ENCODE peak calls at places on chromosomes 3 and 15, in nine cellular contexts. One of them, this sample, is unnamed.
A peak's percentile ranks its signal among the peaks of the same experiment; 100 is the strongest.

GRCh38 chr3:158107508-158108095 is 1.4 kb upstream of the SHOX2 start:
- DNase-seq in PC-3: no peak
- DNase-seq in endothelial cell of umbilical vein: peak; percentile 33
- DNase-seq in fibroblast of lung: no peak
- DNase-seq in K562: no peak
- DNase-seq in hepatocyte: no peak
- DNase-seq in GM23248: no peak
- DNase-seq in mesenchymal stem cell: peak; percentile 19
- DNase-seq in mesendoderm: no peak
- DNase-seq in this sample: no peak

GRCh38 chr3:129657261-129658046 is 51.0 kb upstream of the PLXND1 start:
- DNase-seq in PC-3: no peak
- DNase-seq in GM23248: peak; percentile 73
- DNase-seq in mesendoderm: no peak
- DNase-seq in K562: no peak
- DNase-seq in endothelial cell of umbilical vein: peak; percentile 15
- DNase-seq in fibroblast of lung: peak; percentile 49
- DNase-seq in mesenchymal stem cell: no peak
- DNase-seq in hepatocyte: no peak
- DNase-seq in this sample: no peak

GRCh38 chr3:79317551-79318518 is 450.0 kb downstream of the ROBO1 start:
- DNase-seq in endothelial cell of umbilical vein: no peak
- DNase-seq in GM23248: no peak
- DNase-seq in K562: no peak
- DNase-seq in mesendoderm: no peak
- DNase-seq in PC-3: no peak
- DNase-seq in fibroblast of lung: no peak
- DNase-seq in hepatocyte: no peak
- DNase-seq in mesenchymal stem cell: no peak
- DNase-seq in this sample: no peak

GRCh38 chr3:85342915-85343314 is 384.1 kb downstream of the CADM2 start:
- DNase-seq in mesenchymal stem cell: no peak
- DNase-seq in endothelial cell of umbilical vein: no peak
- DNase-seq in fibroblast of lung: peak; percentile 3
- DNase-seq in PC-3: peak; percentile 69
- DNase-seq in GM23248: no peak
- DNase-seq in hepatocyte: peak; percentile 42
- DNase-seq in K562: peak; percentile 4
- DNase-seq in mesendoderm: peak; percentile 36
- DNase-seq in this sample: no peak

GRCh38 chr3:104951426-104951825 is 415.3 kb upstream of the ALCAM start:
- DNase-seq in fibroblast of lung: peak; percentile 40
- DNase-seq in mesenchymal stem cell: peak; percentile 17
- DNase-seq in endothelial cell of umbilical vein: no peak
- DNase-seq in GM23248: no peak
- DNase-seq in K562: no peak
- DNase-seq in hepatocyte: no peak
- DNase-seq in PC-3: no peak
- DNase-seq in mesendoderm: no peak
- DNase-seq in this sample: no peak

GRCh38 chr15:78012643-78013077 is 64.9 kb downstream of the TBC1D2B start:
- DNase-seq in mesendoderm: no peak
- DNase-seq in fibroblast of lung: no peak
- DNase-seq in GM23248: no peak
- DNase-seq in mesenchymal stem cell: no peak
- DNase-seq in PC-3: peak; percentile 62
- DNase-seq in hepatocyte: peak; percentile 80
- DNase-seq in endothelial cell of umbilical vein: no peak
- DNase-seq in K562: no peak
- DNase-seq in this sample: no peak

GRCh38 chr3:16570113-16570512 is 35.1 kb downstream of the DAZL start:
- DNase-seq in endothelial cell of umbilical vein: no peak
- DNase-seq in mesendoderm: no peak
- DNase-seq in PC-3: peak; percentile 41
- DNase-seq in K562: no peak
- DNase-seq in mesenchymal stem cell: no peak
- DNase-seq in hepatocyte: no peak
- DNase-seq in fibroblast of lung: no peak
- DNase-seq in GM23248: no peak
- DNase-seq in this sample: no peak

GRCh38 chr15:68310178-68310810 is 32.7 kb downstream of the FEM1B start:
- DNase-seq in endothelial cell of umbilical vein: no peak
- DNase-seq in K562: no peak
- DNase-seq in mesenchymal stem cell: no peak
- DNase-seq in PC-3: no peak
- DNase-seq in fibroblast of lung: no peak
- DNase-seq in GM23248: no peak
- DNase-seq in mesendoderm: no peak
- DNase-seq in hepatocyte: peak; percentile 43
- DNase-seq in this sample: no peak

GRCh38 chr15:87518957-87519356 is 737.6 kb downstream of the NTRK3 start:
- DNase-seq in GM23248: no peak
- DNase-seq in K562: no peak
- DNase-seq in mesenchymal stem cell: no peak
- DNase-seq in fibroblast of lung: no peak
- DNase-seq in PC-3: no peak
- DNase-seq in mesendoderm: no peak
- DNase-seq in hepatocyte: no peak
- DNase-seq in endothelial cell of umbilical vein: no peak
- DNase-seq in this sample: no peak

GRCh38 chr3:62318365-62318751 is 55.0 kb downstream of the FEZF2 start:
- DNase-seq in hepatocyte: no peak
- DNase-seq in fibroblast of lung: no peak
- DNase-seq in PC-3: no peak
- DNase-seq in mesendoderm: no peak
- DNase-seq in K562: no peak
- DNase-seq in endothelial cell of umbilical vein: no peak
- DNase-seq in mesenchymal stem cell: no peak
- DNase-seq in GM23248: no peak
- DNase-seq in this sample: no peak

GRCh38 chr3:135412475-135412874 is 553.1 kb upstream of the PPP2R3A start:
- DNase-seq in K562: no peak
- DNase-seq in hepatocyte: no peak
- DNase-seq in PC-3: no peak
- DNase-seq in GM23248: no peak
- DNase-seq in mesenchymal stem cell: no peak
- DNase-seq in endothelial cell of umbilical vein: no peak
- DNase-seq in mesendoderm: peak; percentile 56
- DNase-seq in fibroblast of lung: no peak
- DNase-seq in this sample: peak; percentile 3

GRCh38 chr15:48965972-48966371 is 2.3 kb upstream of the SHC4 start:
- DNase-seq in mesenchymal stem cell: peak; percentile 71
- DNase-seq in hepatocyte: peak; percentile 48
- DNase-seq in K562: peak; percentile 29
- DNase-seq in GM23248: peak; percentile 85
- DNase-seq in fibroblast of lung: peak; percentile 52
- DNase-seq in mesendoderm: peak; percentile 56
- DNase-seq in endothelial cell of umbilical vein: no peak
- DNase-seq in PC-3: peak; percentile 63
- DNase-seq in this sample: peak; percentile 65

GRCh38 chr3:188553569-188553968 is 399.6 kb downstream of the LPP start:
- DNase-seq in PC-3: peak; percentile 55
- DNase-seq in fibroblast of lung: peak; percentile 29
- DNase-seq in K562: no peak
- DNase-seq in GM23248: peak; percentile 24
- DNase-seq in hepatocyte: no peak
- DNase-seq in mesendoderm: peak; percentile 7
- DNase-seq in mesenchymal stem cell: peak; percentile 29
- DNase-seq in endothelial cell of umbilical vein: no peak
- DNase-seq in this sample: peak; percentile 50

GRCh38 chr3:2110597-2111117 is 12.0 kb downstream of the CNTN4 start:
- DNase-seq in GM23248: no peak
- DNase-seq in endothelial cell of umbilical vein: no peak
- DNase-seq in hepatocyte: no peak
- DNase-seq in fibroblast of lung: no peak
- DNase-seq in mesendoderm: no peak
- DNase-seq in K562: no peak
- DNase-seq in PC-3: no peak
- DNase-seq in mesenchymal stem cell: no peak
- DNase-seq in this sample: no peak

GRCh38 chr3:146100180-146100579 is 60.8 kb downstream of the PLOD2 start:
- DNase-seq in GM23248: no peak
- DNase-seq in K562: no peak
- DNase-seq in endothelial cell of umbilical vein: no peak
- DNase-seq in PC-3: no peak
- DNase-seq in mesendoderm: no peak
- DNase-seq in mesenchymal stem cell: no peak
- DNase-seq in hepatocyte: no peak
- DNase-seq in fibroblast of lung: no peak
- DNase-seq in this sample: no peak

GRCh38 chr3:159168788-159169187 is 366.9 kb downstream of the MFSD1 start:
- DNase-seq in mesendoderm: no peak
- DNase-seq in PC-3: no peak
- DNase-seq in K562: no peak
- DNase-seq in GM23248: no peak
- DNase-seq in mesenchymal stem cell: no peak
- DNase-seq in hepatocyte: no peak
- DNase-seq in endothelial cell of umbilical vein: no peak
- DNase-seq in fibroblast of lung: no peak
- DNase-seq in this sample: no peak

GRCh38 chr3:159171333-159171732 is 369.5 kb downstream of the MFSD1 start:
- DNase-seq in GM23248: no peak
- DNase-seq in mesenchymal stem cell: no peak
- DNase-seq in fibroblast of lung: no peak
- DNase-seq in K562: no peak
- DNase-seq in mesendoderm: no peak
- DNase-seq in hepatocyte: no peak
- DNase-seq in endothelial cell of umbilical vein: no peak
- DNase-seq in PC-3: no peak
- DNase-seq in this sample: no peak

GRCh38 chr3:159172473-159172872 is 370.6 kb downstream of the MFSD1 start:
- DNase-seq in K562: no peak
- DNase-seq in hepatocyte: no peak
- DNase-seq in mesenchymal stem cell: no peak
- DNase-seq in GM23248: no peak
- DNase-seq in mesendoderm: no peak
- DNase-seq in endothelial cell of umbilical vein: no peak
- DNase-seq in fibroblast of lung: no peak
- DNase-seq in PC-3: peak; percentile 36
- DNase-seq in this sample: no peak

GRCh38 chr3:159169828-159170227 is 368.0 kb downstream of the MFSD1 start:
- DNase-seq in K562: no peak
- DNase-seq in GM23248: peak; percentile 94
- DNase-seq in PC-3: peak; percentile 89
- DNase-seq in mesendoderm: no peak
- DNase-seq in hepatocyte: no peak
- DNase-seq in endothelial cell of umbilical vein: peak; percentile 82
- DNase-seq in fibroblast of lung: peak; percentile 87
- DNase-seq in mesenchymal stem cell: peak; percentile 91
- DNase-seq in this sample: no peak

GRCh38 chr3:159170436-159171003 is 368.7 kb downstream of the MFSD1 start:
- DNase-seq in mesendoderm: no peak
- DNase-seq in fibroblast of lung: peak; percentile 72
- DNase-seq in GM23248: peak; percentile 78
- DNase-seq in hepatocyte: no peak
- DNase-seq in mesenchymal stem cell: peak; percentile 74
- DNase-seq in K562: no peak
- DNase-seq in endothelial cell of umbilical vein: no peak
- DNase-seq in PC-3: peak; percentile 59
- DNase-seq in this sample: no peak
- H3K4me2 ChIP-seq in mesendoderm: no peak overlapping the region
- H3K4me2 ChIP-seq in fibroblast of lung: peak overlapping the region; percentile 68
- H3K4me2 ChIP-seq in GM23248: peak overlapping the region; percentile 52
- H3K4me2 ChIP-seq in hepatocyte: no peak overlapping the region
- H3K4me2 ChIP-seq in mesenchymal stem cell: no peak overlapping the region
- H3K4me2 ChIP-seq in K562: no peak overlapping the region
- H3K4me2 ChIP-seq in endothelial cell of umbilical vein: peak overlapping the region; percentile 49
- H3K4me2 ChIP-seq in PC-3: peak overlapping the region; percentile 60
- H3K4me2 ChIP-seq in this sample: peak overlapping the region; percentile 51

GRCh38 chr3:152957488-152957887 is 122.6 kb downstream of the P2RY1 start:
- DNase-seq in mesenchymal stem cell: no peak
- DNase-seq in fibroblast of lung: no peak
- DNase-seq in GM23248: no peak
- DNase-seq in hepatocyte: no peak
- DNase-seq in PC-3: peak; percentile 21
- DNase-seq in endothelial cell of umbilical vein: no peak
- DNase-seq in K562: no peak
- DNase-seq in mesendoderm: no peak
- DNase-seq in this sample: peak; percentile 5
- H3K4me3 ChIP-seq in mesenchymal stem cell: no peak overlapping the region
- H3K4me3 ChIP-seq in fibroblast of lung: no peak overlapping the region
- H3K4me3 ChIP-seq in GM23248: no peak overlapping the region
- H3K4me3 ChIP-seq in hepatocyte: no peak overlapping the region
- H3K4me3 ChIP-seq in PC-3: no peak overlapping the region
- H3K4me3 ChIP-seq in endothelial cell of umbilical vein: no peak overlapping the region
- H3K4me3 ChIP-seq in K562: no peak overlapping the region
- H3K4me3 ChIP-seq in mesendoderm: no peak overlapping the region
- H3K4me3 ChIP-seq in this sample: no peak overlapping the region

GRCh38 chr3:171712168-171712938 is 97.9 kb downstream of the PLD1 start:
- DNase-seq in endothelial cell of umbilical vein: peak; percentile 87
- DNase-seq in fibroblast of lung: peak; percentile 80
- DNase-seq in mesendoderm: peak; percentile 7
- DNase-seq in K562: no peak
- DNase-seq in hepatocyte: no peak
- DNase-seq in PC-3: no peak
- DNase-seq in mesenchymal stem cell: peak; percentile 77
- DNase-seq in GM23248: no peak
- DNase-seq in this sample: peak; percentile 58
- H3K4me2 ChIP-seq in endothelial cell of umbilical vein: peak overlapping the region; percentile 58
- H3K4me2 ChIP-seq in fibroblast of lung: no peak overlapping the region
- H3K4me2 ChIP-seq in mesendoderm: no peak overlapping the region
- H3K4me2 ChIP-seq in K562: no peak overlapping the region
- H3K4me2 ChIP-seq in hepatocyte: no peak overlapping the region
- H3K4me2 ChIP-seq in PC-3: no peak overlapping the region
- H3K4me2 ChIP-seq in mesenchymal stem cell: no peak overlapping the region
- H3K4me2 ChIP-seq in GM23248: no peak overlapping the region
- H3K4me2 ChIP-seq in this sample: peak overlapping the region; percentile 29

GRCh38 chr3:122356402-122356801 is 26.6 kb downstream of the MIX23 start:
- DNase-seq in endothelial cell of umbilical vein: no peak
- DNase-seq in mesenchymal stem cell: peak; percentile 27
- DNase-seq in GM23248: peak; percentile 52
- DNase-seq in fibroblast of lung: peak; percentile 30
- DNase-seq in PC-3: peak; percentile 76
- DNase-seq in hepatocyte: peak; percentile 41
- DNase-seq in mesendoderm: peak; percentile 78
- DNase-seq in K562: peak; percentile 39
- DNase-seq in this sample: no peak

GRCh38 chr3:122351612-122352011 is 26.6 kb downstream of the CSTA start:
- DNase-seq in hepatocyte: no peak
- DNase-seq in K562: no peak
- DNase-seq in PC-3: peak; percentile 21
- DNase-seq in mesendoderm: no peak
- DNase-seq in GM23248: no peak
- DNase-seq in endothelial cell of umbilical vein: no peak
- DNase-seq in mesenchymal stem cell: no peak
- DNase-seq in fibroblast of lung: no peak
- DNase-seq in this sample: no peak

GRCh38 chr3:122353215-122353614 is 28.2 kb downstream of the CSTA start:
- DNase-seq in mesendoderm: no peak
- DNase-seq in endothelial cell of umbilical vein: no peak
- DNase-seq in K562: no peak
- DNase-seq in PC-3: peak; percentile 70
- DNase-seq in fibroblast of lung: no peak
- DNase-seq in hepatocyte: no peak
- DNase-seq in mesenchymal stem cell: no peak
- DNase-seq in GM23248: peak; percentile 33
- DNase-seq in this sample: no peak

GRCh38 chr3:122355612-122356011 is 27.4 kb downstream of the MIX23 start:
- DNase-seq in fibroblast of lung: no peak
- DNase-seq in K562: peak; percentile 41
- DNase-seq in PC-3: no peak
- DNase-seq in hepatocyte: no peak
- DNase-seq in GM23248: no peak
- DNase-seq in mesenchymal stem cell: no peak
- DNase-seq in endothelial cell of umbilical vein: no peak
- DNase-seq in mesendoderm: no peak
- DNase-seq in this sample: no peak

GRCh38 chr3:122353901-122354401 is 28.9 kb downstream of the CSTA start:
- DNase-seq in mesenchymal stem cell: no peak
- DNase-seq in endothelial cell of umbilical vein: no peak
- DNase-seq in GM23248: no peak
- DNase-seq in PC-3: no peak
- DNase-seq in mesendoderm: no peak
- DNase-seq in fibroblast of lung: no peak
- DNase-seq in hepatocyte: no peak
- DNase-seq in K562: no peak
- DNase-seq in this sample: no peak
- H3K4me3 ChIP-seq in mesenchymal stem cell: no peak overlapping the region
- H3K4me3 ChIP-seq in endothelial cell of umbilical vein: no peak overlapping the region
- H3K4me3 ChIP-seq in GM23248: no peak overlapping the region
- H3K4me3 ChIP-seq in PC-3: no peak overlapping the region
- H3K4me3 ChIP-seq in mesendoderm: no peak overlapping the region
- H3K4me3 ChIP-seq in fibroblast of lung: no peak overlapping the region
- H3K4me3 ChIP-seq in hepatocyte: no peak overlapping the region
- H3K4me3 ChIP-seq in K562: no peak overlapping the region
- H3K4me3 ChIP-seq in this sample: no peak overlapping the region

This sample was measured in osteoblast.